ENCODE peak calls at places on chromosomes 1 and 21, in ten cellular contexts. One of them, this sample, is unnamed.

GRCh38 chr1:169106921-169107672 is 607 bp downstream of the ATP1B1 start:
- DNase-seq in left ventricle myocardium inferior: peak
- DNase-seq in stimulated activated CD8-positive, alpha-beta memory T cell treated with anti-CD3 and anti-CD28 coated beads, Interleukin-15, amount 100 ng/mL, for 4 hours: no peak
- DNase-seq in skeletal muscle cell: no peak
- DNase-seq in heart right ventricle: no peak
- DNase-seq in adipocyte: peak
- DNase-seq in stimulated activated CD4-positive, alpha-beta T cell treated with anti-CD3 and anti-CD28 coated beads, Interleukin-2, amount 100 ng/mL, for 48 hours: no peak
- DNase-seq in M059J: peak
- DNase-seq in HEK293T: peak
- DNase-seq in T-helper 17 cell: no peak
- DNase-seq in this sample: peak

GRCh38 chr1:87169250-87169910 is 159.3 kb upstream of the LMO4 start:
- DNase-seq in stimulated activated CD8-positive, alpha-beta memory T cell treated with anti-CD3 and anti-CD28 coated beads, Interleukin-15, amount 100 ng/mL, for 4 hours: no peak
- DNase-seq in M059J: no peak
- DNase-seq in left ventricle myocardium inferior: no peak
- DNase-seq in T-helper 17 cell: no peak
- DNase-seq in stimulated activated CD4-positive, alpha-beta T cell treated with anti-CD3 and anti-CD28 coated beads, Interleukin-2, amount 100 ng/mL, for 48 hours: no peak
- DNase-seq in skeletal muscle cell: no peak
- DNase-seq in adipocyte: no peak
- DNase-seq in HEK293T: no peak
- DNase-seq in heart right ventricle: no peak
- DNase-seq in this sample: no peak

GRCh38 chr21:46229133-46229922 is 754 bp upstream of the LSS start:
- DNase-seq in adipocyte: no peak
- DNase-seq in stimulated activated CD8-positive, alpha-beta memory T cell treated with anti-CD3 and anti-CD28 coated beads, Interleukin-15, amount 100 ng/mL, for 4 hours: peak
- DNase-seq in stimulated activated CD4-positive, alpha-beta T cell treated with anti-CD3 and anti-CD28 coated beads, Interleukin-2, amount 100 ng/mL, for 48 hours: no peak
- DNase-seq in HEK293T: peak
- DNase-seq in skeletal muscle cell: no peak
- DNase-seq in M059J: no peak
- DNase-seq in T-helper 17 cell: no peak
- DNase-seq in heart right ventricle: no peak
- DNase-seq in left ventricle myocardium inferior: no peak
- DNase-seq in this sample: no peak

GRCh38 chr1:232599178-232600041 is 30.5 kb downstream of the SIPA1L2 start:
- DNase-seq in T-helper 17 cell: no peak
- DNase-seq in skeletal muscle cell: no peak
- DNase-seq in stimulated activated CD8-positive, alpha-beta memory T cell treated with anti-CD3 and anti-CD28 coated beads, Interleukin-15, amount 100 ng/mL, for 4 hours: no peak
- DNase-seq in adipocyte: peak
- DNase-seq in stimulated activated CD4-positive, alpha-beta T cell treated with anti-CD3 and anti-CD28 coated beads, Interleukin-2, amount 100 ng/mL, for 48 hours: no peak
- DNase-seq in heart right ventricle: no peak
- DNase-seq in left ventricle myocardium inferior: no peak
- DNase-seq in HEK293T: no peak
- DNase-seq in M059J: no peak
- DNase-seq in this sample: peak

GRCh38 chr1:202161151-202162048 is 998 bp upstream of the PTPN7 start:
- DNase-seq in HEK293T: no peak
- DNase-seq in heart right ventricle: no peak
- DNase-seq in left ventricle myocardium inferior: no peak
- DNase-seq in T-helper 17 cell: no peak
- DNase-seq in M059J: no peak
- DNase-seq in stimulated activated CD4-positive, alpha-beta T cell treated with anti-CD3 and anti-CD28 coated beads, Interleukin-2, amount 100 ng/mL, for 48 hours: no peak
- DNase-seq in stimulated activated CD8-positive, alpha-beta memory T cell treated with anti-CD3 and anti-CD28 coated beads, Interleukin-15, amount 100 ng/mL, for 4 hours: no peak
- DNase-seq in skeletal muscle cell: no peak
- DNase-seq in adipocyte: no peak
- DNase-seq in this sample: no peak

GRCh38 chr1:23619299-23620188 is 60.2 kb upstream of the ID3 start:
- DNase-seq in heart right ventricle: peak
- DNase-seq in T-helper 17 cell: peak
- DNase-seq in left ventricle myocardium inferior: no peak
- DNase-seq in skeletal muscle cell: no peak
- DNase-seq in HEK293T: peak
- DNase-seq in stimulated activated CD4-positive, alpha-beta T cell treated with anti-CD3 and anti-CD28 coated beads, Interleukin-2, amount 100 ng/mL, for 48 hours: peak
- DNase-seq in stimulated activated CD8-positive, alpha-beta memory T cell treated with anti-CD3 and anti-CD28 coated beads, Interleukin-15, amount 100 ng/mL, for 4 hours: peak
- DNase-seq in M059J: peak
- DNase-seq in adipocyte: peak
- DNase-seq in this sample: peak

GRCh38 chr1:75539230-75540116 is 71.4 kb downstream of the SLC44A5 start:
- DNase-seq in adipocyte: no peak
- DNase-seq in M059J: peak
- DNase-seq in T-helper 17 cell: no peak
- DNase-seq in skeletal muscle cell: no peak
- DNase-seq in stimulated activated CD8-positive, alpha-beta memory T cell treated with anti-CD3 and anti-CD28 coated beads, Interleukin-15, amount 100 ng/mL, for 4 hours: no peak
- DNase-seq in HEK293T: no peak
- DNase-seq in left ventricle myocardium inferior: no peak
- DNase-seq in heart right ventricle: peak
- DNase-seq in stimulated activated CD4-positive, alpha-beta T cell treated with anti-CD3 and anti-CD28 coated beads, Interleukin-2, amount 100 ng/mL, for 48 hours: no peak
- DNase-seq in this sample: peak

GRCh38 chr1:156812293-156812990 is 4.2 kb downstream of the SH2D2A start:
- DNase-seq in stimulated activated CD8-positive, alpha-beta memory T cell treated with anti-CD3 and anti-CD28 coated beads, Interleukin-15, amount 100 ng/mL, for 4 hours: no peak
- DNase-seq in left ventricle myocardium inferior: no peak
- DNase-seq in skeletal muscle cell: no peak
- DNase-seq in M059J: no peak
- DNase-seq in stimulated activated CD4-positive, alpha-beta T cell treated with anti-CD3 and anti-CD28 coated beads, Interleukin-2, amount 100 ng/mL, for 48 hours: no peak
- DNase-seq in T-helper 17 cell: no peak
- DNase-seq in heart right ventricle: no peak
- DNase-seq in HEK293T: no peak
- DNase-seq in adipocyte: no peak
- DNase-seq in this sample: peak

GRCh38 chr1:116273042-116273783 is 99.8 kb upstream of the ATP1A1 start:
- DNase-seq in adipocyte: no peak
- DNase-seq in skeletal muscle cell: peak
- DNase-seq in M059J: no peak
- DNase-seq in stimulated activated CD4-positive, alpha-beta T cell treated with anti-CD3 and anti-CD28 coated beads, Interleukin-2, amount 100 ng/mL, for 48 hours: no peak
- DNase-seq in stimulated activated CD8-positive, alpha-beta memory T cell treated with anti-CD3 and anti-CD28 coated beads, Interleukin-15, amount 100 ng/mL, for 4 hours: no peak
- DNase-seq in T-helper 17 cell: no peak
- DNase-seq in HEK293T: no peak
- DNase-seq in heart right ventricle: peak
- DNase-seq in left ventricle myocardium inferior: peak
- DNase-seq in this sample: no peak

GRCh38 chr1:110011527-110012041 is 22.8 kb upstream of the STRIP1 start:
- DNase-seq in heart right ventricle: no peak
- DNase-seq in skeletal muscle cell: no peak
- DNase-seq in M059J: peak
- DNase-seq in left ventricle myocardium inferior: no peak
- DNase-seq in stimulated activated CD4-positive, alpha-beta T cell treated with anti-CD3 and anti-CD28 coated beads, Interleukin-2, amount 100 ng/mL, for 48 hours: peak
- DNase-seq in stimulated activated CD8-positive, alpha-beta memory T cell treated with anti-CD3 and anti-CD28 coated beads, Interleukin-15, amount 100 ng/mL, for 4 hours: no peak
- DNase-seq in adipocyte: peak
- DNase-seq in HEK293T: peak
- DNase-seq in T-helper 17 cell: no peak
- DNase-seq in this sample: peak

GRCh38 chr1:22143065-22143514 is at the start of gene WNT4:
- DNase-seq in stimulated activated CD4-positive, alpha-beta T cell treated with anti-CD3 and anti-CD28 coated beads, Interleukin-2, amount 100 ng/mL, for 48 hours: no peak
- DNase-seq in skeletal muscle cell: no peak
- DNase-seq in stimulated activated CD8-positive, alpha-beta memory T cell treated with anti-CD3 and anti-CD28 coated beads, Interleukin-15, amount 100 ng/mL, for 4 hours: no peak
- DNase-seq in HEK293T: peak
- DNase-seq in left ventricle myocardium inferior: no peak
- DNase-seq in M059J: peak
- DNase-seq in T-helper 17 cell: peak
- DNase-seq in adipocyte: peak
- DNase-seq in heart right ventricle: no peak
- DNase-seq in this sample: peak

GRCh38 chr1:245216356-245217110 is 61.7 kb downstream of the KIF26B start:
- DNase-seq in left ventricle myocardium inferior: no peak
- DNase-seq in HEK293T: no peak
- DNase-seq in heart right ventricle: no peak
- DNase-seq in stimulated activated CD4-positive, alpha-beta T cell treated with anti-CD3 and anti-CD28 coated beads, Interleukin-2, amount 100 ng/mL, for 48 hours: no peak
- DNase-seq in M059J: no peak
- DNase-seq in stimulated activated CD8-positive, alpha-beta memory T cell treated with anti-CD3 and anti-CD28 coated beads, Interleukin-15, amount 100 ng/mL, for 4 hours: no peak
- DNase-seq in T-helper 17 cell: no peak
- DNase-seq in adipocyte: peak
- DNase-seq in skeletal muscle cell: no peak
- DNase-seq in this sample: no peak

GRCh38 chr1:87334351-87335174 is 5.9 kb downstream of the LMO4 start:
- DNase-seq in M059J: peak
- DNase-seq in stimulated activated CD8-positive, alpha-beta memory T cell treated with anti-CD3 and anti-CD28 coated beads, Interleukin-15, amount 100 ng/mL, for 4 hours: no peak
- DNase-seq in T-helper 17 cell: no peak
- DNase-seq in left ventricle myocardium inferior: no peak
- DNase-seq in heart right ventricle: no peak
- DNase-seq in stimulated activated CD4-positive, alpha-beta T cell treated with anti-CD3 and anti-CD28 coated beads, Interleukin-2, amount 100 ng/mL, for 48 hours: no peak
- DNase-seq in HEK293T: peak
- DNase-seq in adipocyte: peak
- DNase-seq in skeletal muscle cell: no peak
- DNase-seq in this sample: peak

GRCh38 chr1:167554028-167554779 is 642 bp upstream of the CREG1 start:
- DNase-seq in heart right ventricle: no peak
- DNase-seq in stimulated activated CD8-positive, alpha-beta memory T cell treated with anti-CD3 and anti-CD28 coated beads, Interleukin-15, amount 100 ng/mL, for 4 hours: no peak
- DNase-seq in M059J: no peak
- DNase-seq in left ventricle myocardium inferior: no peak
- DNase-seq in skeletal muscle cell: no peak
- DNase-seq in stimulated activated CD4-positive, alpha-beta T cell treated with anti-CD3 and anti-CD28 coated beads, Interleukin-2, amount 100 ng/mL, for 48 hours: no peak
- DNase-seq in T-helper 17 cell: no peak
- DNase-seq in HEK293T: no peak
- DNase-seq in adipocyte: no peak
- DNase-seq in this sample: no peak